ENCODE peak calls at places on chromosomes 16 and 17, in seven cellular contexts. One of them, this sample, is unnamed.
A peak's percentile ranks its signal among the peaks of the same experiment; 100 is the strongest.

GRCh38 chr17:82536220-82537201 is 17.0 kb downstream of the FOXK2 start:
- DNase-seq in lung: peak; percentile 63
- DNase-seq in uterus: no peak
- DNase-seq in body of pancreas: no peak
- DNase-seq in PC-3: peak; percentile 36
- DNase-seq in IMR-90: peak; percentile 86
- DNase-seq in A673: peak; percentile 69
- DNase-seq in this sample: no peak

GRCh38 chr16:54431041-54431996 is 144.7 kb upstream of the IRX3 start:
- DNase-seq in lung: no peak
- DNase-seq in uterus: no peak
- DNase-seq in body of pancreas: no peak
- DNase-seq in PC-3: peak; percentile 12
- DNase-seq in IMR-90: no peak
- DNase-seq in A673: no peak
- DNase-seq in this sample: no peak

GRCh38 chr17:74282587-74283370 is 8.7 kb downstream of the DNAI2 start:
- DNase-seq in lung: no peak
- DNase-seq in uterus: no peak
- DNase-seq in body of pancreas: no peak
- DNase-seq in PC-3: peak; percentile 77
- DNase-seq in IMR-90: no peak
- DNase-seq in A673: no peak
- DNase-seq in this sample: no peak

GRCh38 chr16:1772362-1772907 is at the start of gene EME2:
- DNase-seq in lung: no peak
- DNase-seq in uterus: no peak
- DNase-seq in body of pancreas: no peak
- DNase-seq in PC-3: no peak
- DNase-seq in IMR-90: peak; percentile 33
- DNase-seq in A673: no peak
- DNase-seq in this sample: peak; percentile 77

GRCh38 chr16:12588510-12588909 is 215.2 kb downstream of the CPPED1 start:
- DNase-seq in lung: no peak
- DNase-seq in uterus: no peak
- DNase-seq in body of pancreas: no peak
- DNase-seq in PC-3: no peak
- DNase-seq in IMR-90: no peak
- DNase-seq in A673: no peak
- DNase-seq in this sample: no peak

GRCh38 chr16:14302399-14303181 is 231.5 kb downstream of the MRTFB start:
- DNase-seq in lung: no peak
- DNase-seq in uterus: peak; percentile 37
- DNase-seq in body of pancreas: peak; percentile 45
- DNase-seq in PC-3: no peak
- DNase-seq in IMR-90: no peak
- DNase-seq in A673: peak; percentile 43
- DNase-seq in this sample: no peak

GRCh38 chr17:14580494-14580893 is 279.6 kb downstream of the HS3ST3B1 start:
- DNase-seq in lung: no peak
- DNase-seq in uterus: no peak
- DNase-seq in body of pancreas: no peak
- DNase-seq in PC-3: peak; percentile 2
- DNase-seq in IMR-90: peak; percentile 12
- DNase-seq in A673: no peak
- DNase-seq in this sample: no peak

GRCh38 chr17:74646231-74646630 is 22.7 kb upstream of the CD300E start:
- DNase-seq in lung: no peak
- DNase-seq in uterus: no peak
- DNase-seq in body of pancreas: no peak
- DNase-seq in PC-3: peak; percentile 61
- DNase-seq in IMR-90: no peak
- DNase-seq in A673: peak; percentile 46
- DNase-seq in this sample: no peak

DNA sequence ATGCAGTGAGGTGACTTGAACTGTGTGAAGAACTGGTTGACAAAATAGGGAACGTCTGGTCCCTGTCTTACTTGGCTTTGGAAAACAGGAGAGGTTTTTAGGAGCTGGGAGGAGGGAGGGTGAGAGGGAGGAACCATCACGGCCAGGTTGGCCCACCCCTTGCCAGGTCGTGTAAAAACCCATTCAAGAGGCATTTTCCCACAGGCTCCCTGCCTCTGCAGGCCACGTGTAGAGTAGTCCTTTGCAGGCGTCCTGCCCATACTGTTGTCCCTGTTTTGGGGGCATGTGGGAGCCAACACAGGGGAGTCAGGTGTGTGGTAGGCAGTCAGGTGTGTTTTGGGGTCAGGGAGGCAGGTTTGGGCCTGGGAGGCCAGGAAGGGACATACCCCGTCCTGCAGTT is 169.4 kb downstream of the RAB11FIP4 start:
- DNase-seq in lung: no peak
- DNase-seq in uterus: no peak
- DNase-seq in body of pancreas: no peak
- DNase-seq in PC-3: peak; percentile 50
- DNase-seq in IMR-90: no peak
- DNase-seq in A673: no peak
- DNase-seq in this sample: no peak
- H3K4me1 ChIP-seq in lung: peaks cover 3% of the 10 kb centered on the region
- H3K4me1 ChIP-seq in uterus: peaks cover 10% of the 10 kb centered on the region
- H3K4me1 ChIP-seq in body of pancreas: peaks cover 67% of the 10 kb centered on the region
- H3K4me1 ChIP-seq in PC-3: peaks cover 24% of the 10 kb centered on the region
- H3K4me1 ChIP-seq in IMR-90: peaks cover 31% of the 10 kb centered on the region
- H3K4me1 ChIP-seq in A673: no peaks in the 10 kb centered on the region
- H3K4me1 ChIP-seq in this sample: peaks cover 9% of the 10 kb centered on the region

GRCh38 chr17:57443781-57444180 is 187.5 kb downstream of the MSI2 start:
- DNase-seq in lung: no peak
- DNase-seq in uterus: no peak
- DNase-seq in body of pancreas: no peak
- DNase-seq in PC-3: no peak
- DNase-seq in IMR-90: no peak
- DNase-seq in A673: no peak
- DNase-seq in this sample: no peak

GRCh38 chr17:57440522-57441269 is 184.4 kb downstream of the MSI2 start:
- DNase-seq in lung: peak; percentile 31
- DNase-seq in uterus: peak; percentile 52
- DNase-seq in body of pancreas: peak; percentile 35
- DNase-seq in PC-3: peak; percentile 70
- DNase-seq in IMR-90: peak; percentile 88
- DNase-seq in A673: peak; percentile 59
- DNase-seq in this sample: peak; percentile 66

GRCh38 chr17:57441270-57441600 is 184.9 kb downstream of the MSI2 start:
- DNase-seq in lung: no peak
- DNase-seq in uterus: no peak
- DNase-seq in body of pancreas: no peak
- DNase-seq in PC-3: no peak
- DNase-seq in IMR-90: no peak
- DNase-seq in A673: no peak
- DNase-seq in this sample: no peak

GRCh38 chr17:57442914-57443571 is 186.7 kb downstream of the MSI2 start:
- DNase-seq in lung: no peak
- DNase-seq in uterus: no peak
- DNase-seq in body of pancreas: no peak
- DNase-seq in PC-3: peak; percentile 39
- DNase-seq in IMR-90: no peak
- DNase-seq in A673: no peak
- DNase-seq in this sample: peak; percentile 57

DNA sequence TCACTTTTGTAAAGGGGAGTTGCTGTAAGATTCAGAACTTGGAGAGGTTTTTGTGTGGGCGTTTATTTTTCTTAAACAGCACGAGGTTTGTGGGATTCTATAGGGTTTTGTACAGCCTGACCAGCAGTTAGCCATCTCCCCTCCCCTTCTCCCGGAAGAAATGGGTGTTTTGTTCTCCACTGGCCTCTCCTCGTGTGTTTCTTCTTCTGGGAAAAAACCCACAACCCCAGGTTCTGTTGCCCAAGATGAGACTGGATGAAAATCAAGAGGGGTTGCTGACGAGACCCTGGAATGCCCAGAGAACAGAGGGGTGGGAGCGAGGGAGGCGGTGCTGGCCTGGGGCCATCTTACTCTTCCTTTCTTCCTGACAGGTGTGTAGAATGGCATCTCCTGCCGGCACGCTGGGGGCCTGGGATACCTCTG is 186.1 kb downstream of the MSI2 start:
- DNase-seq in lung: no peak
- DNase-seq in uterus: no peak
- DNase-seq in body of pancreas: no peak
- DNase-seq in PC-3: no peak
- DNase-seq in IMR-90: peak; percentile 91
- DNase-seq in A673: no peak
- DNase-seq in this sample: no peak
- H3K27ac ChIP-seq in lung: no peak overlapping the region
- H3K27ac ChIP-seq in uterus: no peak overlapping the region
- H3K27ac ChIP-seq in body of pancreas: no peak overlapping the region
- H3K27ac ChIP-seq in PC-3: no peak overlapping the region
- H3K27ac ChIP-seq in IMR-90: peak overlapping the region; percentile 70
- H3K27ac ChIP-seq in A673: peak overlapping the region; percentile 55
- H3K27ac ChIP-seq in this sample: peak overlapping the region; percentile 44

DNA sequence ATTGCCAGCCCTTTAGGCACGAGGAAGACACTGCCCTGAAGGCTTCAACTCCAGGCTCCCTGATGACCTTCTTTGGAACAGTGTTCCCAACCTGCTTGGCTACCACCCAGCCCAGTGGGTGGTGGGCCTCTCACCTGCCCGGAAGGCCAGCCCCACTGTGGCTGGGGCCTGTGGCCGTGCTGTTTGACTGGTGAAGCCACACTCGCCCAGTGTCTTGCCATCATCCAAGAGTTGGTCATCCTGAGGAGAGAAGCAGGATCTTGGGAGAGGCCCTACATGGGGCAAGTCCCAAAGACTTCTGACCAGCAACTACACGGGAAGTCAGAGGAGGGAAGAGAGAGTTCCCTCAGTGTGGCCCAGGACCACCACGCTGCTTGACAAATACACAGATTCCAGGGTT is 1.8 kb downstream of the ELOB start:
- DNase-seq in lung: no peak
- DNase-seq in uterus: no peak
- DNase-seq in body of pancreas: no peak
- DNase-seq in PC-3: no peak
- DNase-seq in IMR-90: no peak
- DNase-seq in A673: no peak
- DNase-seq in this sample: peak; percentile 38
- H3K4me1 ChIP-seq in lung: peaks cover 2% of the 10 kb centered on the region
- H3K4me1 ChIP-seq in uterus: no peaks in the 10 kb centered on the region
- H3K4me1 ChIP-seq in body of pancreas: peaks cover 27% of the 10 kb centered on the region
- H3K4me1 ChIP-seq in PC-3: peaks cover 20% of the 10 kb centered on the region
- H3K4me1 ChIP-seq in IMR-90: peaks cover 12% of the 10 kb centered on the region
- H3K4me1 ChIP-seq in A673: peaks cover 3% of the 10 kb centered on the region
- H3K4me1 ChIP-seq in this sample: no peaks in the 10 kb centered on the region

GRCh38 chr16:50185005-50185505 is 31.9 kb downstream of the TENT4B start:
- DNase-seq in lung: no peak
- DNase-seq in uterus: no peak
- DNase-seq in body of pancreas: no peak
- DNase-seq in PC-3: no peak
- DNase-seq in IMR-90: peak; percentile 75
- DNase-seq in A673: no peak
- DNase-seq in this sample: no peak
- H3K27ac ChIP-seq in lung: no peak overlapping the region
- H3K27ac ChIP-seq in uterus: peak overlapping the region; percentile 42
- H3K27ac ChIP-seq in body of pancreas: peak overlapping the region; percentile 60
- H3K27ac ChIP-seq in PC-3: no peak overlapping the region
- H3K27ac ChIP-seq in IMR-90: peak overlapping the region; percentile 77
- H3K27ac ChIP-seq in A673: no peak overlapping the region
- H3K27ac ChIP-seq in this sample: peak overlapping the region; percentile 24

GRCh38 chr17:39671651-39672521 is 3.6 kb downstream of the PNMT start:
- DNase-seq in lung: no peak
- DNase-seq in uterus: no peak
- DNase-seq in body of pancreas: peak; percentile 37
- DNase-seq in PC-3: peak; percentile 25
- DNase-seq in IMR-90: peak; percentile 27
- DNase-seq in A673: no peak
- DNase-seq in this sample: peak; percentile 74
- H3K4me1 ChIP-seq in lung: peaks cover 5% of the 10 kb centered on the region
- H3K4me1 ChIP-seq in uterus: no peaks in the 10 kb centered on the region
- H3K4me1 ChIP-seq in body of pancreas: peaks cover 52% of the 10 kb centered on the region
- H3K4me1 ChIP-seq in PC-3: peaks cover 15% of the 10 kb centered on the region
- H3K4me1 ChIP-seq in IMR-90: peaks cover 3% of the 10 kb centered on the region
- H3K4me1 ChIP-seq in A673: no peaks in the 10 kb centered on the region
- H3K4me1 ChIP-seq in this sample: peaks cover 13% of the 10 kb centered on the region

DNA sequence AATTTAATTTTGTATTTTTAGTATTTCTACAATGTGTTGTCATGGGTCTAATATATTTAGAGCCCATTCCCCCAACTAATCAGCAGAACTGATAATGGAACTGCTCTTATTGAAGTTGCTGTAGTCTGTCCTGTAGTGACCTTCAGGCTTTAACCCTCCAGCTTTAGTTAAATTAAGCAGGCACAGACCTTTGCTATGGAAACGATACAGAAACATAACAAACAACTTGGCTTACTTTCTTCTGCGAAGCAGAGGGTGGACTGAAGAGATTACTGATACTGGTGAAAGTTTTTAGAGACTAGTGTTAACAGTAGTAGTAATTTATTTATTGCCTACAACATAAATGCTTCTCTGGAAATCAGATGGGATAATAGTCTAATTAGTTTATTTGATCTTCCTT is 61.4 kb downstream of the NFATC3 start:
- DNase-seq in lung: no peak
- DNase-seq in uterus: no peak
- DNase-seq in body of pancreas: no peak
- DNase-seq in PC-3: no peak
- DNase-seq in IMR-90: peak; percentile 60
- DNase-seq in A673: peak; percentile 14
- DNase-seq in this sample: no peak
- H3K27ac ChIP-seq in lung: no peak overlapping the region
- H3K27ac ChIP-seq in uterus: no peak overlapping the region
- H3K27ac ChIP-seq in body of pancreas: no peak overlapping the region
- H3K27ac ChIP-seq in PC-3: no peak overlapping the region
- H3K27ac ChIP-seq in IMR-90: no peak overlapping the region
- H3K27ac ChIP-seq in A673: no peak overlapping the region
- H3K27ac ChIP-seq in this sample: no peak overlapping the region

DNA sequence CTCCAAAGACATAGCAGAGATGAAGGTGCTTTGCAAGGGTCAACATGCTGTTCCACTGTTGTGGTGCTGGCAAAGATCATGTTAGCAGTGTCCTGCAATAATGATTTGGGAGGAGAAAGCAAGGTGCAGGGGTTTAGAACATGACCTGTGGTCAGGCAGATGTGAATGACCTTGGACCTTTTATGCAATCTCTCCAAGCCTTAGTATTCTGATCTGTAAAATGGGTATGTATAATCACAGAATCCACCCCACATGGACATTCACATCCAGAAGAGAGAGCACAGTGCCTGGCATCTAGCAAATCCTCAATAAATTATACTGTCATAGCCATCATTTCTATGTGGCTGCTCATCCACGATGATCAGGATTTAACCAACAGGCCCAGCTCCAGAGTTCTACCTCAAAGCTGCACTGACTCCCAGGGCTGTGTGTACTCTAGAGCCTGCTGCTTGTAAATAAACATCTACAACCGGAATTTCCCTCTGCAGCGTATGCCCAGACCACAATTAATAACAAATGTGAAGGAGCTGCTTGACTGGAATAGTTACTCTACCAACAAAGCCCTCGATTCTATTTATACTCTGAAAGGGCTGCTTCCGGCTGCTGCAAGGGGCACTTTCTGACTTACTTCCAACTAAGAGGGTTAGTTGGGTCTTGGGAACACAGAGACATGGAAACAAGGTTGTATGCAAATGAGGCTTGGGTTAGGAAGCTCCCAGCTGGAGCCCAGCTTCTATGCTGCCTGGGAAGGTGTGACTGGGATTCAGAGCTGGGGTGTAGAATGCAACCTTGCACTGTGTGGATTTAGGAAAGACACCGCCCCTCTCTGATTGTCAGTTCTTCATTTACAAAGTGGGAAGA is 265.3 kb downstream of the XYLT1 start:
- DNase-seq in lung: no peak
- DNase-seq in uterus: no peak
- DNase-seq in body of pancreas: peak; percentile 25
- DNase-seq in PC-3: no peak
- DNase-seq in IMR-90: peak; percentile 87
- DNase-seq in A673: no peak
- DNase-seq in this sample: no peak
- H3K4me1 ChIP-seq in lung: no peaks in the 10 kb centered on the region
- H3K4me1 ChIP-seq in uterus: no peaks in the 10 kb centered on the region
- H3K4me1 ChIP-seq in body of pancreas: peaks cover 15% of the 10 kb centered on the region
- H3K4me1 ChIP-seq in PC-3: no peaks in the 10 kb centered on the region
- H3K4me1 ChIP-seq in IMR-90: peaks cover 4% of the 10 kb centered on the region
- H3K4me1 ChIP-seq in A673: no peaks in the 10 kb centered on the region
- H3K4me1 ChIP-seq in this sample: no peaks in the 10 kb centered on the region

This sample was measured in Peyer's patch.